ENCODE peak calls at places on chromosomes 12 and 14, in ten cellular contexts. Y is endothelial cell of umbilical vein, K is prostate gland, R is sigmoid colon, W is upper lobe of left lung, E is HCT116, I is Panc1, M is transverse colon, D is spleen, T is K562. O is an unnamed sample. For H3K4me1, the result is how much of the 10 kb centered on the place peaks cover.

GRCh38 chr12:127388985-127389384 is 878.0 kb upstream of the TMEM132C start:
- DNase-seq in W (no peak), Y (no peak), T (no peak), E (no peak), M (no peak), D (no peak), K (no peak), I (no peak), R (no peak), O (no peak)

GRCh38 chr12:50197297-50197727 is 30.1 kb upstream of the CERS5 start:
- DNase-seq in T (no peak), W (no peak), I (no peak), D (no peak), Y (peak), K (no peak), R (no peak), M (no peak), E (no peak), O (no peak)

GRCh38 chr12:73589220-73589619 is 948.4 kb upstream of the ATXN7L3B start:
- DNase-seq in K (no peak), M (no peak), T (no peak), I (no peak), E (no peak), W (no peak), R (no peak), Y (no peak), D (no peak), O (no peak)

GRCh38 chr14:90624228-90624627 is 192.0 kb downstream of the TTC7B start:
- DNase-seq in K (peak), W (no peak), E (peak), D (no peak), Y (peak), R (peak), I (no peak), M (no peak), T (peak), O (peak)

GRCh38 chr14:51691176-51691575 is 39.5 kb downstream of the FRMD6 start:
- DNase-seq in K (no peak), Y (no peak), D (no peak), W (no peak), T (no peak), R (no peak), M (no peak), E (no peak), I (no peak), O (no peak)

GRCh38 chr12:42790761-42791151 is 201.2 kb upstream of the PRICKLE1 start:
- DNase-seq in T (peak), D (no peak), W (no peak), I (no peak), E (peak), M (peak), Y (peak), R (no peak), K (no peak), O (no peak)

GRCh38 chr14:56150645-56151345 is 32.6 kb downstream of the PELI2 start:
- DNase-seq in R (no peak), D (no peak), K (no peak), T (no peak), E (no peak), W (no peak), Y (no peak), M (no peak), I (no peak), O (no peak)

GRCh38 chr14:89543420-89543790 is 126.4 kb upstream of the FOXN3 start:
- DNase-seq in E (no peak), R (no peak), M (no peak), I (no peak), D (no peak), K (no peak), Y (no peak), T (no peak), W (no peak), O (no peak)

GRCh38 chr12:113591480-113591971 is 119.9 kb upstream of the LHX5 start:
- DNase-seq in M (no peak), R (no peak), E (no peak), W (peak), K (no peak), T (peak), Y (no peak), D (peak), I (no peak), O (no peak)

DNA sequence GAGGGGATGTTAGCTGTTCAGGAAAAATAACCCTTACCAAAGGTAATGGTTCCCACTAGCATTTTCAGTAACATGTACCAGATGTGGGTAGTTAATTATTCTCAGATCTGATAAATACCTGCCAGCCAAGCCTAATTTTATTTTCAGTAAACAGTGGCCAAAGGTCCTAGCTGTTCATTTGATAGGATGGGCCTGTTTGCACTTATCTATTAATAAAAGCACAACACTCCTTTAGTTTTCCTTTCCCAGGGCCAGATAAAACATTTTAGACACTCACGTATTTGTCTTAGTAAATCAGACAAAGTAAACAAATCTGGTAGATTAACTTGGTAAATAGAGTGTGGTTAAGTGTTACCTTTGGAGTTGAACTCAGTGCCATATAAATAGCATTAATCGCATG is 345.1 kb downstream of the RAD51B start:
- DNase-seq in R (no peak), I (no peak), W (no peak), M (no peak), T (no peak), Y (no peak), E (no peak), K (no peak), D (no peak), O (no peak)
- TF ChIP-seq POLR2AphosphoS5 in R (no peak), I (no peak), W (no peak), M (no peak), T (no peak), Y (no peak), E (no peak), K (peak), D (no peak), O (no peak)

GRCh38 chr12:106224392-106224706 is 23.5 kb downstream of the CKAP4 start:
- DNase-seq in K (no peak), D (no peak), Y (no peak), E (no peak), M (no peak), W (no peak), R (no peak), I (no peak), T (no peak), O (no peak)
- TF ChIP-seq CTCF in K (no peak), D (no peak), Y (no peak), E (no peak), M (no peak), W (no peak), R (no peak), I (no peak), T (no peak), O (no peak)

GRCh38 chr12:4286771-4287317 is 13.3 kb downstream of the CCND2 start:
- DNase-seq in R (no peak), T (no peak), E (no peak), I (no peak), D (no peak), M (no peak), K (no peak), Y (no peak), W (no peak), O (no peak)
- H3K4me1 ChIP-seq in R (under half), T (under half), E (under half), I (under half), D (half or more), M (under half), K (under half), Y (under half), W (under half), O (half or more)

GRCh38 chr14:77025744-77026165 is 2.8 kb downstream of the IRF2BPL start:
- DNase-seq in I (no peak), T (no peak), Y (peak), E (no peak), D (peak), K (no peak), R (no peak), M (no peak), W (peak), O (no peak)
- TF ChIP-seq POLR2AphosphoS5 in I (no peak), T (no peak), Y (no peak), E (no peak), D (peak), K (no peak), R (peak), M (no peak), W (no peak), O (no peak)

GRCh38 chr14:95431199-95432145 is 85.0 kb downstream of the SYNE3 start:
- DNase-seq in E (no peak), I (no peak), R (no peak), D (no peak), T (peak), Y (peak), K (peak), W (no peak), M (no peak), O (no peak)

GRCh38 chr14:95433094-95433478 is 83.4 kb downstream of the SYNE3 start:
- DNase-seq in W (no peak), Y (no peak), K (no peak), R (no peak), I (no peak), M (no peak), D (no peak), E (no peak), T (no peak), O (no peak)

GRCh38 chr14:95434161-95434560 is 82.3 kb downstream of the SYNE3 start:
- DNase-seq in R (no peak), Y (no peak), W (no peak), T (no peak), E (no peak), I (no peak), M (no peak), K (no peak), D (no peak), O (no peak)

GRCh38 chr14:95428557-95428956 is 87.9 kb downstream of the SYNE3 start:
- DNase-seq in M (no peak), I (no peak), T (no peak), R (no peak), Y (no peak), E (no peak), K (no peak), D (no peak), W (no peak), O (no peak)

DNA sequence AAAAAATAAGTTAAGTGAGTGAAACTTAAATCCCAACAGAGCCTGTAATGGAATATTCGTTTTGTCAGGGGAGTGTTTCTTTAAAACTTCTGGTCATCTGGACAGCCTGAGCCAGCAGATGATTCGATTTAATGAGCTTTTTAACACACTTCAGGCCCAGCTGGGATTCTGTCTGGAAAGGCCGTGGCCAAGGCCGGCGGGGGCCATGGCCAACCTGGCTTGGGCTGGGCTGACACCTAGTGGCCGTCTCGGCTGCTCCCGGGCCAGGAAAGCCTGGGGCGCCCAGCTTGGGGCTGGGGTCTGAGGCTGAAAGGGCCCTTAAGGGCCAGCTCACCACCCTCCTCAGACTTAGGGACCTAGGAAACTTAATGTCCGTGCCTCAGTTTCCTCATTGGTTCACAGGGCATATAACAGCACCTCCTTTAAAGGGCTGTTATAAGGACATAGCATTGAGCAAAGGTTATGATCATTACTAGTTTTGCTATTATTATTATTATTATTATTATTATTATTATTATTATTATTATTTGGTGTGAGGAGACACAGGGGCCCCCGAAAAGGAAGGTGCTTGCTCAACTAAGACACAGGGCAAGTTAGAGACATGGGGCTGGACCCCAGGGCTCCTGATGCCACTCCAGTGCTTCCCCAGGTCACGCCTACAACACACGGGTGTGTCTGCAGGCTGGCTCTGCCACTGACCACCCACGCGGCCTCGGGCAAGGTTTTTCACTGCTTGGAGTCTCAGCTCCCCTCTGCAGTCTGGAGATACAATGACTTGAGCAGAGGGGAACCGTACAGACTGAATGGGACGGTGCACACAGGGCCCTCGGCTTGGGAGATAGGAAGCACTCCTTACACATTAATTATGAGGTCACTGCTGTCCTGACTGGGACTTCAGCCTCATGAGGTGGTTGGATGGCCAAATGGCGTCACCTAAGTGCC is 84.0 kb downstream of the SYNE3 start:
- DNase-seq in Y (peak), D (no peak), I (no peak), M (peak), K (peak), T (peak), R (peak), E (no peak), W (peak), O (no peak)
- TF ChIP-seq CTCF in Y (peak), D (peak), I (peak), M (peak), K (peak), T (peak), R (peak), E (peak), W (peak), O (peak)

DNA sequence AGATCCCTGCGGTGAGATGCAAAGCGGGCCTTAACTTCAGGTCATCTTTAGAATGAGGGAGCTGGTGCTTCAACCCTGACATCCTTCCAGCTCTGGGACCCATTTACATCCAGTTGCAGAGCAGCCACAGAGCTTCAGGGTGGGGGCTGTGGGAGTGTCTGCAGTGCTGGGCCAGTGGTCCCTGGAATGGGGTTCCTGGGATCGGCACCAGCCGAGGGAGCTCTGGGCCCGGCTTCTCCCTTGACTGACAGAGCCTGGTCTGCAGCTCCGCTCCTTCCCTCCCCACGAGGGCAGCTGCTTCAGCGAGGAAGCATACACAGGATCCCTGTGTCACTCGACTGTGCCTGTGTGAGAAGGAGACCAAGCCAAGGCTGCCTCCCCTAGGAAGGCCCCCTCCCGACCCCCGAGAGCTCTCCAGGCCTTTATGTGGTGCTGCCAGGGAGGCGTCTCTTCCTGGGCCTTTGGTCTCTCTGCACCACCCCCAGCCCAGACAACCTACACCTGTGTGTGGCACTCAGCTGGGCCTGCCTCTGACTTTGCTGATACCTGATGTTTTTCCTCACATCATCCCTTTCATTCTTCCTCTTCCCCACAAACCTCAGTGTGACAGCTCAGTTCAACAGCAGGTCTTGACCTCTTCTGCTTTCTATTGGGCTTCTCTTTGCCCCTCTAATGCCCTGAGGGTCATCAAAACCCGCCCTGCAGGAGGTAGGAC is 48.1 kb upstream of the RIN3 start:
- DNase-seq in Y (no peak), R (peak), T (no peak), D (peak), W (no peak), M (no peak), I (no peak), E (no peak), K (no peak), O (no peak)
- H3K4me1 ChIP-seq in Y (under half), R (under half), T (under half), D (half or more), W (under half), M (under half), I (under half), E (under half), K (under half), O (under half)

GRCh38 chr12:67107751-67108269 is 161.3 kb upstream of the CAND1 start:
- DNase-seq in T (no peak), Y (no peak), W (no peak), M (no peak), I (no peak), K (no peak), E (no peak), R (no peak), D (no peak), O (no peak)
- TF ChIP-seq POLR2AphosphoS5 in T (no peak), Y (no peak), W (no peak), M (no peak), I (no peak), K (no peak), E (no peak), R (no peak), D (no peak), O (no peak)

GRCh38 chr12:5796171-5797091 is 148.6 kb downstream of the ANO2 start:
- DNase-seq in E (no peak), D (no peak), W (peak), I (peak), Y (no peak), R (no peak), T (peak), M (peak), K (no peak), O (no peak)
- TF ChIP-seq CTCF in E (peak), D (peak), W (peak), I (peak), Y (peak), R (no peak), T (peak), M (peak), K (peak), O (no peak)

DNA sequence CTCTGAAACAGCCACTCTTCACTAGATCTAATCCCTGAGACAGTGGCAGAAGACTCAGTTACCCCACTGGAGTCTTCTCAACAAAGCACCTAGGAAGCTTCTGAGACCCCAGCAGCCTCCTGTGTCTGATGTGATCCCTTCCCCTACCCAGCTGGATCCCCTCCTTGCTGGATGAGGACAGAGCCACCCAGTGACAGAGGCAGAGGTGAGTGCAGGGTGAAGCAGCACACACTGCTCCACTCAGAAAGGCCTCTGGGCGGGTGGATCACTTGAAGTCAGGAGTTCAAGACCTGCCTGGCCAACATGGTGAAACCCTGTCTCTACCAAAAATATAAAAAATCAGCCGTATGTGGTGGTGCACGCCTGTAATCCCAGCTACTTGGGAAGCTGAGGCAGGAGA is 2.7 kb downstream of the SPRYD3 start:
- DNase-seq in T (no peak), Y (no peak), I (no peak), D (no peak), W (no peak), M (no peak), K (no peak), R (peak), E (no peak), O (no peak)
- H3K4me1 ChIP-seq in T (under half), Y (under half), I (under half), D (half or more), W (half or more), M (under half), K (under half), R (under half), E (under half), O (half or more)